ENCODE peak calls at places on chromosomes 2 and 18, in eight cellular contexts. One of them, this sample, is unnamed.

GRCh38 chr18:27942706-27943105 is 234.2 kb downstream of the CDH2 start:
- DNase-seq in activated T-cell treated with anti-CD3 and anti-CD28 coated beads for 1 hour: no peak
- DNase-seq in MCF 10A: peak
- DNase-seq in stimulated activated CD8-positive, alpha-beta memory T cell treated with anti-CD3 and anti-CD28 coated beads, Interleukin-2, amount 100 ng/mL, for 48 hours: no peak
- DNase-seq in left ventricle myocardium inferior: no peak
- DNase-seq in NT2/D1: no peak
- DNase-seq in epithelial cell of esophagus: peak
- DNase-seq in nephron progenitor cell: no peak
- DNase-seq in this sample: no peak

GRCh38 chr2:223688094-223688835 is 86.1 kb upstream of the SCG2 start:
- DNase-seq in activated T-cell treated with anti-CD3 and anti-CD28 coated beads for 1 hour: no peak
- DNase-seq in MCF 10A: no peak
- DNase-seq in stimulated activated CD8-positive, alpha-beta memory T cell treated with anti-CD3 and anti-CD28 coated beads, Interleukin-2, amount 100 ng/mL, for 48 hours: no peak
- DNase-seq in left ventricle myocardium inferior: no peak
- DNase-seq in NT2/D1: no peak
- DNase-seq in epithelial cell of esophagus: no peak
- DNase-seq in nephron progenitor cell: peak
- DNase-seq in this sample: no peak

GRCh38 chr18:8548186-8548585 is 61.1 kb upstream of the RAB12 start:
- DNase-seq in activated T-cell treated with anti-CD3 and anti-CD28 coated beads for 1 hour: no peak
- DNase-seq in MCF 10A: peak
- DNase-seq in stimulated activated CD8-positive, alpha-beta memory T cell treated with anti-CD3 and anti-CD28 coated beads, Interleukin-2, amount 100 ng/mL, for 48 hours: no peak
- DNase-seq in left ventricle myocardium inferior: no peak
- DNase-seq in NT2/D1: no peak
- DNase-seq in epithelial cell of esophagus: peak
- DNase-seq in nephron progenitor cell: no peak
- DNase-seq in this sample: no peak

GRCh38 chr2:105854972-105855371 is 110.3 kb downstream of the NCK2 start:
- DNase-seq in activated T-cell treated with anti-CD3 and anti-CD28 coated beads for 1 hour: no peak
- DNase-seq in MCF 10A: no peak
- DNase-seq in stimulated activated CD8-positive, alpha-beta memory T cell treated with anti-CD3 and anti-CD28 coated beads, Interleukin-2, amount 100 ng/mL, for 48 hours: no peak
- DNase-seq in left ventricle myocardium inferior: no peak
- DNase-seq in NT2/D1: no peak
- DNase-seq in epithelial cell of esophagus: no peak
- DNase-seq in nephron progenitor cell: no peak
- DNase-seq in this sample: no peak

GRCh38 chr2:241842620-241843211 is 16.0 kb downstream of the PDCD1 start:
- DNase-seq in activated T-cell treated with anti-CD3 and anti-CD28 coated beads for 1 hour: no peak
- DNase-seq in MCF 10A: no peak
- DNase-seq in stimulated activated CD8-positive, alpha-beta memory T cell treated with anti-CD3 and anti-CD28 coated beads, Interleukin-2, amount 100 ng/mL, for 48 hours: peak
- DNase-seq in left ventricle myocardium inferior: no peak
- DNase-seq in NT2/D1: no peak
- DNase-seq in epithelial cell of esophagus: no peak
- DNase-seq in nephron progenitor cell: no peak
- DNase-seq in this sample: no peak

GRCh38 chr2:173002751-173003541 is 72.7 kb upstream of the MAP3K20 start:
- DNase-seq in activated T-cell treated with anti-CD3 and anti-CD28 coated beads for 1 hour: no peak
- DNase-seq in MCF 10A: no peak
- DNase-seq in stimulated activated CD8-positive, alpha-beta memory T cell treated with anti-CD3 and anti-CD28 coated beads, Interleukin-2, amount 100 ng/mL, for 48 hours: no peak
- DNase-seq in left ventricle myocardium inferior: no peak
- DNase-seq in NT2/D1: no peak
- DNase-seq in epithelial cell of esophagus: no peak
- DNase-seq in nephron progenitor cell: no peak
- DNase-seq in this sample: no peak

GRCh38 chr2:30034052-30034775 is 112.6 kb upstream of the YPEL5 start:
- DNase-seq in activated T-cell treated with anti-CD3 and anti-CD28 coated beads for 1 hour: no peak
- DNase-seq in MCF 10A: no peak
- DNase-seq in stimulated activated CD8-positive, alpha-beta memory T cell treated with anti-CD3 and anti-CD28 coated beads, Interleukin-2, amount 100 ng/mL, for 48 hours: no peak
- DNase-seq in left ventricle myocardium inferior: no peak
- DNase-seq in NT2/D1: no peak
- DNase-seq in epithelial cell of esophagus: peak
- DNase-seq in nephron progenitor cell: no peak
- DNase-seq in this sample: no peak

GRCh38 chr18:5064846-5065245 is 132.2 kb downstream of the AKAIN1 start:
- DNase-seq in activated T-cell treated with anti-CD3 and anti-CD28 coated beads for 1 hour: no peak
- DNase-seq in MCF 10A: no peak
- DNase-seq in stimulated activated CD8-positive, alpha-beta memory T cell treated with anti-CD3 and anti-CD28 coated beads, Interleukin-2, amount 100 ng/mL, for 48 hours: no peak
- DNase-seq in left ventricle myocardium inferior: no peak
- DNase-seq in NT2/D1: no peak
- DNase-seq in epithelial cell of esophagus: no peak
- DNase-seq in nephron progenitor cell: no peak
- DNase-seq in this sample: no peak

GRCh38 chr2:86213699-86214502 is 14.6 kb downstream of the MRPL35 start:
- DNase-seq in activated T-cell treated with anti-CD3 and anti-CD28 coated beads for 1 hour: no peak
- DNase-seq in MCF 10A: no peak
- DNase-seq in stimulated activated CD8-positive, alpha-beta memory T cell treated with anti-CD3 and anti-CD28 coated beads, Interleukin-2, amount 100 ng/mL, for 48 hours: no peak
- DNase-seq in left ventricle myocardium inferior: no peak
- DNase-seq in NT2/D1: no peak
- DNase-seq in epithelial cell of esophagus: no peak
- DNase-seq in nephron progenitor cell: no peak
- DNase-seq in this sample: no peak

GRCh38 chr2:238104521-238105311 is 4.6 kb downstream of the ESPNL start:
- DNase-seq in activated T-cell treated with anti-CD3 and anti-CD28 coated beads for 1 hour: no peak
- DNase-seq in MCF 10A: no peak
- DNase-seq in stimulated activated CD8-positive, alpha-beta memory T cell treated with anti-CD3 and anti-CD28 coated beads, Interleukin-2, amount 100 ng/mL, for 48 hours: no peak
- DNase-seq in left ventricle myocardium inferior: no peak
- DNase-seq in NT2/D1: no peak
- DNase-seq in epithelial cell of esophagus: no peak
- DNase-seq in nephron progenitor cell: no peak
- DNase-seq in this sample: no peak

GRCh38 chr2:120863661-120864320 is 128.1 kb downstream of the GLI2 start:
- DNase-seq in activated T-cell treated with anti-CD3 and anti-CD28 coated beads for 1 hour: no peak
- DNase-seq in MCF 10A: peak
- DNase-seq in stimulated activated CD8-positive, alpha-beta memory T cell treated with anti-CD3 and anti-CD28 coated beads, Interleukin-2, amount 100 ng/mL, for 48 hours: no peak
- DNase-seq in left ventricle myocardium inferior: peak
- DNase-seq in NT2/D1: no peak
- DNase-seq in epithelial cell of esophagus: peak
- DNase-seq in nephron progenitor cell: no peak
- DNase-seq in this sample: no peak

GRCh38 chr2:221969087-221969829 is 329.5 kb downstream of the PAX3 start:
- DNase-seq in activated T-cell treated with anti-CD3 and anti-CD28 coated beads for 1 hour: no peak
- DNase-seq in MCF 10A: peak
- DNase-seq in stimulated activated CD8-positive, alpha-beta memory T cell treated with anti-CD3 and anti-CD28 coated beads, Interleukin-2, amount 100 ng/mL, for 48 hours: no peak
- DNase-seq in left ventricle myocardium inferior: no peak
- DNase-seq in NT2/D1: peak
- DNase-seq in epithelial cell of esophagus: peak
- DNase-seq in nephron progenitor cell: peak
- DNase-seq in this sample: no peak

GRCh38 chr2:113791697-113792590 is 35.5 kb upstream of the SLC35F5 start:
- DNase-seq in activated T-cell treated with anti-CD3 and anti-CD28 coated beads for 1 hour: no peak
- DNase-seq in MCF 10A: no peak
- DNase-seq in stimulated activated CD8-positive, alpha-beta memory T cell treated with anti-CD3 and anti-CD28 coated beads, Interleukin-2, amount 100 ng/mL, for 48 hours: no peak
- DNase-seq in left ventricle myocardium inferior: no peak
- DNase-seq in NT2/D1: no peak
- DNase-seq in epithelial cell of esophagus: peak
- DNase-seq in nephron progenitor cell: no peak
- DNase-seq in this sample: no peak

GRCh38 chr2:47872941-47873340 is 33.4 kb downstream of the FBXO11 start:
- DNase-seq in activated T-cell treated with anti-CD3 and anti-CD28 coated beads for 1 hour: no peak
- DNase-seq in MCF 10A: no peak
- DNase-seq in stimulated activated CD8-positive, alpha-beta memory T cell treated with anti-CD3 and anti-CD28 coated beads, Interleukin-2, amount 100 ng/mL, for 48 hours: no peak
- DNase-seq in left ventricle myocardium inferior: no peak
- DNase-seq in NT2/D1: no peak
- DNase-seq in epithelial cell of esophagus: no peak
- DNase-seq in nephron progenitor cell: no peak
- DNase-seq in this sample: no peak

GRCh38 chr2:189646521-189646920 is 14.7 kb upstream of the ASNSD1 start:
- DNase-seq in activated T-cell treated with anti-CD3 and anti-CD28 coated beads for 1 hour: no peak
- DNase-seq in MCF 10A: no peak
- DNase-seq in stimulated activated CD8-positive, alpha-beta memory T cell treated with anti-CD3 and anti-CD28 coated beads, Interleukin-2, amount 100 ng/mL, for 48 hours: no peak
- DNase-seq in left ventricle myocardium inferior: no peak
- DNase-seq in NT2/D1: no peak
- DNase-seq in epithelial cell of esophagus: no peak
- DNase-seq in nephron progenitor cell: no peak
- DNase-seq in this sample: no peak

GRCh38 chr2:172639823-172640222 is 83.9 kb downstream of the PDK1 start:
- DNase-seq in activated T-cell treated with anti-CD3 and anti-CD28 coated beads for 1 hour: no peak
- DNase-seq in MCF 10A: peak
- DNase-seq in stimulated activated CD8-positive, alpha-beta memory T cell treated with anti-CD3 and anti-CD28 coated beads, Interleukin-2, amount 100 ng/mL, for 48 hours: no peak
- DNase-seq in left ventricle myocardium inferior: no peak
- DNase-seq in NT2/D1: no peak
- DNase-seq in epithelial cell of esophagus: peak
- DNase-seq in nephron progenitor cell: no peak
- DNase-seq in this sample: no peak

GRCh38 chr2:112187805-112188596 is 49.8 kb downstream of the FBLN7 start:
- DNase-seq in activated T-cell treated with anti-CD3 and anti-CD28 coated beads for 1 hour: peak
- DNase-seq in MCF 10A: peak
- DNase-seq in stimulated activated CD8-positive, alpha-beta memory T cell treated with anti-CD3 and anti-CD28 coated beads, Interleukin-2, amount 100 ng/mL, for 48 hours: peak
- DNase-seq in left ventricle myocardium inferior: no peak
- DNase-seq in NT2/D1: no peak
- DNase-seq in epithelial cell of esophagus: peak
- DNase-seq in nephron progenitor cell: no peak
- DNase-seq in this sample: peak

GRCh38 chr18:57585846-57586242 is 658 bp downstream of the FECH start:
- DNase-seq in activated T-cell treated with anti-CD3 and anti-CD28 coated beads for 1 hour: no peak
- DNase-seq in MCF 10A: peak
- DNase-seq in stimulated activated CD8-positive, alpha-beta memory T cell treated with anti-CD3 and anti-CD28 coated beads, Interleukin-2, amount 100 ng/mL, for 48 hours: no peak
- DNase-seq in left ventricle myocardium inferior: no peak
- DNase-seq in NT2/D1: no peak
- DNase-seq in epithelial cell of esophagus: peak
- DNase-seq in nephron progenitor cell: no peak
- DNase-seq in this sample: peak

GRCh38 chr2:232522014-232522854 is 2.0 kb downstream of the PRSS56 start:
- DNase-seq in activated T-cell treated with anti-CD3 and anti-CD28 coated beads for 1 hour: peak
- DNase-seq in MCF 10A: peak
- DNase-seq in stimulated activated CD8-positive, alpha-beta memory T cell treated with anti-CD3 and anti-CD28 coated beads, Interleukin-2, amount 100 ng/mL, for 48 hours: peak
- DNase-seq in left ventricle myocardium inferior: peak
- DNase-seq in NT2/D1: no peak
- DNase-seq in epithelial cell of esophagus: peak
- DNase-seq in nephron progenitor cell: peak
- DNase-seq in this sample: peak

GRCh38 chr18:22169889-22170420 is 566 bp downstream of the GATA6 start:
- DNase-seq in activated T-cell treated with anti-CD3 and anti-CD28 coated beads for 1 hour: no peak
- DNase-seq in MCF 10A: peak
- DNase-seq in stimulated activated CD8-positive, alpha-beta memory T cell treated with anti-CD3 and anti-CD28 coated beads, Interleukin-2, amount 100 ng/mL, for 48 hours: no peak
- DNase-seq in left ventricle myocardium inferior: peak
- DNase-seq in NT2/D1: no peak
- DNase-seq in epithelial cell of esophagus: no peak
- DNase-seq in nephron progenitor cell: peak
- DNase-seq in this sample: no peak

GRCh38 chr2:119255760-119256573 is 32.3 kb downstream of the STEAP3 start:
- DNase-seq in activated T-cell treated with anti-CD3 and anti-CD28 coated beads for 1 hour: no peak
- DNase-seq in MCF 10A: peak
- DNase-seq in stimulated activated CD8-positive, alpha-beta memory T cell treated with anti-CD3 and anti-CD28 coated beads, Interleukin-2, amount 100 ng/mL, for 48 hours: no peak
- DNase-seq in left ventricle myocardium inferior: no peak
- DNase-seq in NT2/D1: peak
- DNase-seq in epithelial cell of esophagus: peak
- DNase-seq in nephron progenitor cell: no peak
- DNase-seq in this sample: no peak

GRCh38 chr18:76428396-76429261 is 66.4 kb downstream of the ZNF516 start:
- DNase-seq in activated T-cell treated with anti-CD3 and anti-CD28 coated beads for 1 hour: no peak
- DNase-seq in MCF 10A: no peak
- DNase-seq in stimulated activated CD8-positive, alpha-beta memory T cell treated with anti-CD3 and anti-CD28 coated beads, Interleukin-2, amount 100 ng/mL, for 48 hours: no peak
- DNase-seq in left ventricle myocardium inferior: no peak
- DNase-seq in NT2/D1: no peak
- DNase-seq in epithelial cell of esophagus: peak
- DNase-seq in nephron progenitor cell: no peak
- DNase-seq in this sample: no peak

GRCh38 chr2:222423632-222424280 is 587 bp upstream of the SGPP2 start:
- DNase-seq in activated T-cell treated with anti-CD3 and anti-CD28 coated beads for 1 hour: no peak
- DNase-seq in MCF 10A: peak
- DNase-seq in stimulated activated CD8-positive, alpha-beta memory T cell treated with anti-CD3 and anti-CD28 coated beads, Interleukin-2, amount 100 ng/mL, for 48 hours: peak
- DNase-seq in left ventricle myocardium inferior: no peak
- DNase-seq in NT2/D1: no peak
- DNase-seq in epithelial cell of esophagus: peak
- DNase-seq in nephron progenitor cell: no peak
- DNase-seq in this sample: peak

GRCh38 chr2:43207553-43208300 is 18.7 kb downstream of the ZFP36L2 start:
- DNase-seq in activated T-cell treated with anti-CD3 and anti-CD28 coated beads for 1 hour: no peak
- DNase-seq in MCF 10A: peak
- DNase-seq in stimulated activated CD8-positive, alpha-beta memory T cell treated with anti-CD3 and anti-CD28 coated beads, Interleukin-2, amount 100 ng/mL, for 48 hours: no peak
- DNase-seq in left ventricle myocardium inferior: no peak
- DNase-seq in NT2/D1: no peak
- DNase-seq in epithelial cell of esophagus: peak
- DNase-seq in nephron progenitor cell: no peak
- DNase-seq in this sample: no peak

GRCh38 chr2:238097988-238098853 is 1.9 kb upstream of the ESPNL start:
- DNase-seq in activated T-cell treated with anti-CD3 and anti-CD28 coated beads for 1 hour: no peak
- DNase-seq in MCF 10A: peak
- DNase-seq in stimulated activated CD8-positive, alpha-beta memory T cell treated with anti-CD3 and anti-CD28 coated beads, Interleukin-2, amount 100 ng/mL, for 48 hours: no peak
- DNase-seq in left ventricle myocardium inferior: peak
- DNase-seq in NT2/D1: peak
- DNase-seq in epithelial cell of esophagus: peak
- DNase-seq in nephron progenitor cell: peak
- DNase-seq in this sample: no peak

GRCh38 chr2:88212251-88212790 is 42.2 kb downstream of the THNSL2 start:
- DNase-seq in activated T-cell treated with anti-CD3 and anti-CD28 coated beads for 1 hour: no peak
- DNase-seq in MCF 10A: peak
- DNase-seq in stimulated activated CD8-positive, alpha-beta memory T cell treated with anti-CD3 and anti-CD28 coated beads, Interleukin-2, amount 100 ng/mL, for 48 hours: no peak
- DNase-seq in left ventricle myocardium inferior: no peak
- DNase-seq in NT2/D1: peak
- DNase-seq in epithelial cell of esophagus: peak
- DNase-seq in nephron progenitor cell: no peak
- DNase-seq in this sample: no peak

GRCh38 chr2:61950133-61950560 is 44.7 kb downstream of the COMMD1 start:
- DNase-seq in activated T-cell treated with anti-CD3 and anti-CD28 coated beads for 1 hour: no peak
- DNase-seq in MCF 10A: no peak
- DNase-seq in stimulated activated CD8-positive, alpha-beta memory T cell treated with anti-CD3 and anti-CD28 coated beads, Interleukin-2, amount 100 ng/mL, for 48 hours: no peak
- DNase-seq in left ventricle myocardium inferior: no peak
- DNase-seq in NT2/D1: no peak
- DNase-seq in epithelial cell of esophagus: peak
- DNase-seq in nephron progenitor cell: no peak
- DNase-seq in this sample: no peak

GRCh38 chr2:227862741-227863588 is 8.5 kb upstream of the DAW1 start:
- DNase-seq in activated T-cell treated with anti-CD3 and anti-CD28 coated beads for 1 hour: no peak
- DNase-seq in MCF 10A: peak
- DNase-seq in stimulated activated CD8-positive, alpha-beta memory T cell treated with anti-CD3 and anti-CD28 coated beads, Interleukin-2, amount 100 ng/mL, for 48 hours: no peak
- DNase-seq in left ventricle myocardium inferior: no peak
- DNase-seq in NT2/D1: peak
- DNase-seq in epithelial cell of esophagus: peak
- DNase-seq in nephron progenitor cell: no peak
- DNase-seq in this sample: no peak

GRCh38 chr2:101330253-101330921 is 21.9 kb upstream of the RNF149 start:
- DNase-seq in activated T-cell treated with anti-CD3 and anti-CD28 coated beads for 1 hour: no peak
- DNase-seq in MCF 10A: no peak
- DNase-seq in stimulated activated CD8-positive, alpha-beta memory T cell treated with anti-CD3 and anti-CD28 coated beads, Interleukin-2, amount 100 ng/mL, for 48 hours: no peak
- DNase-seq in left ventricle myocardium inferior: peak
- DNase-seq in NT2/D1: peak
- DNase-seq in epithelial cell of esophagus: peak
- DNase-seq in nephron progenitor cell: peak
- DNase-seq in this sample: no peak

GRCh38 chr2:222703866-222704265 is 32.4 kb downstream of the MOGAT1 start:
- DNase-seq in activated T-cell treated with anti-CD3 and anti-CD28 coated beads for 1 hour: no peak
- DNase-seq in MCF 10A: no peak
- DNase-seq in stimulated activated CD8-positive, alpha-beta memory T cell treated with anti-CD3 and anti-CD28 coated beads, Interleukin-2, amount 100 ng/mL, for 48 hours: no peak
- DNase-seq in left ventricle myocardium inferior: no peak
- DNase-seq in NT2/D1: no peak
- DNase-seq in epithelial cell of esophagus: no peak
- DNase-seq in nephron progenitor cell: no peak
- DNase-seq in this sample: no peak

GRCh38 chr2:225103737-225104141 is 61.5 kb upstream of the DOCK10 start:
- DNase-seq in activated T-cell treated with anti-CD3 and anti-CD28 coated beads for 1 hour: no peak
- DNase-seq in MCF 10A: peak
- DNase-seq in stimulated activated CD8-positive, alpha-beta memory T cell treated with anti-CD3 and anti-CD28 coated beads, Interleukin-2, amount 100 ng/mL, for 48 hours: no peak
- DNase-seq in left ventricle myocardium inferior: no peak
- DNase-seq in NT2/D1: no peak
- DNase-seq in epithelial cell of esophagus: peak
- DNase-seq in nephron progenitor cell: no peak
- DNase-seq in this sample: no peak

GRCh38 chr2:64745562-64745961 is 91.8 kb upstream of the SERTAD2 start:
- DNase-seq in activated T-cell treated with anti-CD3 and anti-CD28 coated beads for 1 hour: no peak
- DNase-seq in MCF 10A: no peak
- DNase-seq in stimulated activated CD8-positive, alpha-beta memory T cell treated with anti-CD3 and anti-CD28 coated beads, Interleukin-2, amount 100 ng/mL, for 48 hours: no peak
- DNase-seq in left ventricle myocardium inferior: no peak
- DNase-seq in NT2/D1: no peak
- DNase-seq in epithelial cell of esophagus: no peak
- DNase-seq in nephron progenitor cell: no peak
- DNase-seq in this sample: no peak

GRCh38 chr2:10360460-10361219 is 57.9 kb downstream of the HPCAL1 start:
- DNase-seq in activated T-cell treated with anti-CD3 and anti-CD28 coated beads for 1 hour: no peak
- DNase-seq in MCF 10A: no peak
- DNase-seq in stimulated activated CD8-positive, alpha-beta memory T cell treated with anti-CD3 and anti-CD28 coated beads, Interleukin-2, amount 100 ng/mL, for 48 hours: no peak
- DNase-seq in left ventricle myocardium inferior: no peak
- DNase-seq in NT2/D1: no peak
- DNase-seq in epithelial cell of esophagus: no peak
- DNase-seq in nephron progenitor cell: no peak
- DNase-seq in this sample: no peak

GRCh38 chr2:146776589-146776988 is 1068.2 kb upstream of the ACVR2A start:
- DNase-seq in activated T-cell treated with anti-CD3 and anti-CD28 coated beads for 1 hour: no peak
- DNase-seq in MCF 10A: no peak
- DNase-seq in stimulated activated CD8-positive, alpha-beta memory T cell treated with anti-CD3 and anti-CD28 coated beads, Interleukin-2, amount 100 ng/mL, for 48 hours: no peak
- DNase-seq in left ventricle myocardium inferior: no peak
- DNase-seq in NT2/D1: no peak
- DNase-seq in epithelial cell of esophagus: no peak
- DNase-seq in nephron progenitor cell: no peak
- DNase-seq in this sample: no peak